ENCODE peak calls at places on chromosomes 4 and X, in four cellular contexts. One of them, this sample, is unnamed.

GRCh38 chrX:72620550-72621145 is 48.0 kb upstream of the HDAC8 start:
- DNase-seq in K562: peak
- DNase-seq in HepG2: peak
- DNase-seq in GM12878: no peak
- DNase-seq in this sample: peak

GRCh38 chr4:184345573-184345922 is 127.9 kb upstream of the ENPP6 start:
- DNase-seq in HepG2: no peak
- DNase-seq in GM12878: no peak
- DNase-seq in K562: peak
- DNase-seq in this sample: no peak

GRCh38 chrX:49727847-49728246 is 32.1 kb upstream of the PAGE1 start:
- DNase-seq in HepG2: no peak
- DNase-seq in GM12878: no peak
- DNase-seq in K562: no peak
- DNase-seq in this sample: no peak

GRCh38 chr4:84920591-84920990 is 45.9 kb downstream of the WDFY3 start:
- DNase-seq in K562: no peak
- DNase-seq in HepG2: no peak
- DNase-seq in GM12878: no peak
- DNase-seq in this sample: no peak

GRCh38 chr4:105560488-105560887 is 8.1 kb downstream of the ARHGEF38 start:
- DNase-seq in K562: no peak
- DNase-seq in HepG2: no peak
- DNase-seq in GM12878: no peak
- DNase-seq in this sample: no peak

GRCh38 chr4:31107362-31107761 is 387.2 kb downstream of the PCDH7 start:
- DNase-seq in HepG2: no peak
- DNase-seq in K562: no peak
- DNase-seq in GM12878: no peak
- DNase-seq in this sample: no peak

GRCh38 chrX:83416273-83416672 is 91.8 kb upstream of the POU3F4 start:
- DNase-seq in GM12878: no peak
- DNase-seq in K562: peak
- DNase-seq in HepG2: no peak
- DNase-seq in this sample: no peak

GRCh38 chrX:108439434-108439883 is at the start of gene COL4A5:
- DNase-seq in GM12878: no peak
- DNase-seq in HepG2: peak
- DNase-seq in K562: peak
- DNase-seq in this sample: peak

GRCh38 chr4:184424279-184424678 is 50.1 kb downstream of the IRF2 start:
- DNase-seq in HepG2: no peak
- DNase-seq in K562: no peak
- DNase-seq in GM12878: no peak
- DNase-seq in this sample: no peak

GRCh38 chr4:141041021-141041476 is 92.2 kb downstream of the RNF150 start:
- DNase-seq in GM12878: no peak
- DNase-seq in HepG2: no peak
- DNase-seq in K562: no peak
- DNase-seq in this sample: peak

GRCh38 chr4:141037441-141037840 is 95.8 kb downstream of the RNF150 start:
- DNase-seq in K562: no peak
- DNase-seq in HepG2: no peak
- DNase-seq in GM12878: no peak
- DNase-seq in this sample: no peak

GRCh38 chr4:141039156-141039555 is 94.1 kb downstream of the RNF150 start:
- DNase-seq in K562: no peak
- DNase-seq in HepG2: no peak
- DNase-seq in GM12878: no peak
- DNase-seq in this sample: no peak

GRCh38 chr4:141038428-141038827 is 94.8 kb downstream of the RNF150 start:
- DNase-seq in HepG2: no peak
- DNase-seq in GM12878: no peak
- DNase-seq in K562: no peak
- DNase-seq in this sample: no peak

GRCh38 chr4:141036786-141037185 is 96.5 kb downstream of the RNF150 start:
- DNase-seq in K562: no peak
- DNase-seq in HepG2: no peak
- DNase-seq in GM12878: no peak
- DNase-seq in this sample: no peak
- TF ChIP-seq SP1 in K562: no peak
- TF ChIP-seq SP1 in HepG2: no peak
- TF ChIP-seq SP1 in GM12878: no peak
- TF ChIP-seq SP1 in this sample: no peak

GRCh38 chr4:188121530-188121929 is 12.1 kb upstream of the TRIML2 start:
- DNase-seq in HepG2: no peak
- DNase-seq in K562: no peak
- DNase-seq in GM12878: no peak
- DNase-seq in this sample: no peak

GRCh38 chr4:188132232-188132631 is 7.0 kb upstream of the TRIML1 start:
- DNase-seq in HepG2: no peak
- DNase-seq in K562: no peak
- DNase-seq in GM12878: no peak
- DNase-seq in this sample: no peak

GRCh38 chr4:188130355-188130754 is 8.9 kb upstream of the TRIML1 start:
- DNase-seq in GM12878: no peak
- DNase-seq in K562: no peak
- DNase-seq in HepG2: no peak
- DNase-seq in this sample: no peak

GRCh38 chr4:188127157-188127874 is 11.9 kb upstream of the TRIML1 start:
- DNase-seq in HepG2: no peak
- DNase-seq in GM12878: no peak
- DNase-seq in K562: no peak
- DNase-seq in this sample: no peak
- TF ChIP-seq TARDBP in HepG2: no peak
- TF ChIP-seq TARDBP in GM12878: no peak
- TF ChIP-seq TARDBP in K562: no peak
- TF ChIP-seq TARDBP in this sample: no peak

GRCh38 chr4:165475706-165476070 is 96.9 kb downstream of the CPE start:
- DNase-seq in HepG2: no peak
- DNase-seq in K562: no peak
- DNase-seq in GM12878: no peak
- DNase-seq in this sample: no peak

GRCh38 chr4:165474784-165475705 is 96.2 kb downstream of the CPE start:
- DNase-seq in GM12878: no peak
- DNase-seq in HepG2: no peak
- DNase-seq in K562: peak
- DNase-seq in this sample: no peak

GRCh38 chr4:165470009-165470408 is 91.2 kb downstream of the CPE start:
- DNase-seq in HepG2: no peak
- DNase-seq in K562: no peak
- DNase-seq in GM12878: no peak
- DNase-seq in this sample: no peak

GRCh38 chr4:165476214-165477098 is 97.6 kb downstream of the CPE start:
- DNase-seq in K562: peak
- DNase-seq in HepG2: no peak
- DNase-seq in GM12878: no peak
- DNase-seq in this sample: no peak

GRCh38 chr4:165472943-165473676 is 94.3 kb downstream of the CPE start:
- DNase-seq in K562: peak
- DNase-seq in HepG2: no peak
- DNase-seq in GM12878: no peak
- DNase-seq in this sample: no peak
- TF ChIP-seq SP1 in K562: no peak
- TF ChIP-seq SP1 in HepG2: no peak
- TF ChIP-seq SP1 in GM12878: no peak
- TF ChIP-seq SP1 in this sample: no peak

DNA sequence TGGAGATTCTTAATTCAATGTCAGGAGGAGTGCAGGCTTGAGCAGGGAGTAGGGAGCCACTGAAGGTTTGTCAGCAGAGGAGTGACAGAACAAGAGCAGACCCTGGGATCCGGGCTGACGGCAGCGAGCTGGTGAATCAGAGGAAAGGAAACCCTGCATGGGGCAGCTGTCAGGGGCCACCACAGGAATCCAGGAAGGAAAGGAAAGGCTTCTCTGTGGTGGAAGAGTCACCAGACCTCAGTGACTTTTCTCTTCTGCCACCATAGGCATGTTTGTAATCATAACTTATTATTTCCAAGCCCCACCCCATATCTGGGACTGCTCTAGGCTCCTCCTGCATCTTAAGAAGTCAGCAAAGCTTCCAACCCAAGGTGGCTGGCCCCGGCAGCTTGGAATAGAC is 150.9 kb downstream of the BCOR start:
- DNase-seq in K562: no peak
- DNase-seq in HepG2: no peak
- DNase-seq in GM12878: no peak
- DNase-seq in this sample: no peak
- TF ChIP-seq TARDBP in K562: no peak
- TF ChIP-seq TARDBP in HepG2: no peak
- TF ChIP-seq TARDBP in GM12878: no peak
- TF ChIP-seq TARDBP in this sample: no peak

GRCh38 chr4:123987408-123987807 is 590.8 kb downstream of the SPRY1 start:
- DNase-seq in HepG2: no peak
- DNase-seq in K562: no peak
- DNase-seq in GM12878: no peak
- DNase-seq in this sample: no peak

GRCh38 chr4:123990310-123990709 is 593.7 kb downstream of the SPRY1 start:
- DNase-seq in HepG2: peak
- DNase-seq in K562: no peak
- DNase-seq in GM12878: no peak
- DNase-seq in this sample: no peak

GRCh38 chr4:123980736-123981285 is 584.2 kb downstream of the SPRY1 start:
- DNase-seq in GM12878: no peak
- DNase-seq in HepG2: no peak
- DNase-seq in K562: no peak
- DNase-seq in this sample: no peak

GRCh38 chr4:123984881-123985280 is 588.3 kb downstream of the SPRY1 start:
- DNase-seq in HepG2: no peak
- DNase-seq in GM12878: no peak
- DNase-seq in K562: no peak
- DNase-seq in this sample: no peak

DNA sequence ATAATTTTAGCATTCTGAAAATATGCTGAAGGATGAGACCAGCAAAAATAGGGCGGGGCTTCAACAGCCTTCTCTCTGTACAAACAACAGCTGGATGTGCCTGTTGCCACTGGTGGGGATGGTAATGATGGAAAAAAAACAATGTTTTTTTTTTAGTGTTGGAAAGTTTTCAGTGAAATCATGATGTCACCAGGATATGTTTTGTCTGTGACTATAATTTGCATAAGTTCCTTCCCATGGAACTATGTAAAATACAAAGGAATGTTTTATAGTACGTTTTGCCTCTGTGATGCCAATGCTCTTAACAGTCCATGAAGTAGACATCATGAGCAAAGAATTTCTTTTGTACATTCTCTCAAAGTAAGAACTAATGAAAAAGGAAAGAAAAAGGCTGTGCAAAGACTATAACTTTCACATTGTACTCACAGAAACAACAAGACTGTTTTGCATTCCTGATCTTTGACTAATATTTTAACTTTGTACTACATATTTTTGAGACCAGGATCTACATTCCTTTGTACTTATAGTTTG is 589.7 kb downstream of the SPRY1 start:
- DNase-seq in HepG2: no peak
- DNase-seq in K562: no peak
- DNase-seq in GM12878: no peak
- DNase-seq in this sample: no peak
- TF ChIP-seq SP1 in HepG2: no peak
- TF ChIP-seq SP1 in K562: no peak
- TF ChIP-seq SP1 in GM12878: no peak
- TF ChIP-seq SP1 in this sample: no peak

GRCh38 chr4:167987285-167987684 is 105.1 kb upstream of the ANXA10 start:
- DNase-seq in GM12878: no peak
- DNase-seq in K562: no peak
- DNase-seq in HepG2: no peak
- DNase-seq in this sample: no peak

GRCh38 chr4:167985565-167985964 is 106.8 kb upstream of the ANXA10 start:
- DNase-seq in GM12878: no peak
- DNase-seq in HepG2: no peak
- DNase-seq in K562: no peak
- DNase-seq in this sample: no peak

GRCh38 chr4:167986044-167986443 is 106.3 kb upstream of the ANXA10 start:
- DNase-seq in GM12878: no peak
- DNase-seq in HepG2: no peak
- DNase-seq in K562: no peak
- DNase-seq in this sample: no peak

GRCh38 chr4:167989815-167990214 is 102.5 kb upstream of the ANXA10 start:
- DNase-seq in GM12878: no peak
- DNase-seq in K562: no peak
- DNase-seq in HepG2: no peak
- DNase-seq in this sample: no peak
- TF ChIP-seq TARDBP in GM12878: no peak
- TF ChIP-seq TARDBP in K562: no peak
- TF ChIP-seq TARDBP in HepG2: no peak
- TF ChIP-seq TARDBP in this sample: no peak

GRCh38 chr4:54065282-54066087 is 1.1 kb upstream of the CHIC2 start:
- DNase-seq in GM12878: no peak
- DNase-seq in K562: peak
- DNase-seq in HepG2: no peak
- DNase-seq in this sample: no peak

GRCh38 chr4:54064317-54065275 is at the start of gene CHIC2:
- DNase-seq in GM12878: peak
- DNase-seq in HepG2: peak
- DNase-seq in K562: peak
- DNase-seq in this sample: peak

GRCh38 chr4:54066088-54066415 is 1.6 kb upstream of the CHIC2 start:
- DNase-seq in HepG2: no peak
- DNase-seq in K562: peak
- DNase-seq in GM12878: no peak
- DNase-seq in this sample: no peak

GRCh38 chr4:54066718-54067129 is 2.3 kb upstream of the CHIC2 start:
- DNase-seq in HepG2: no peak
- DNase-seq in GM12878: no peak
- DNase-seq in K562: peak
- DNase-seq in this sample: no peak

DNA sequence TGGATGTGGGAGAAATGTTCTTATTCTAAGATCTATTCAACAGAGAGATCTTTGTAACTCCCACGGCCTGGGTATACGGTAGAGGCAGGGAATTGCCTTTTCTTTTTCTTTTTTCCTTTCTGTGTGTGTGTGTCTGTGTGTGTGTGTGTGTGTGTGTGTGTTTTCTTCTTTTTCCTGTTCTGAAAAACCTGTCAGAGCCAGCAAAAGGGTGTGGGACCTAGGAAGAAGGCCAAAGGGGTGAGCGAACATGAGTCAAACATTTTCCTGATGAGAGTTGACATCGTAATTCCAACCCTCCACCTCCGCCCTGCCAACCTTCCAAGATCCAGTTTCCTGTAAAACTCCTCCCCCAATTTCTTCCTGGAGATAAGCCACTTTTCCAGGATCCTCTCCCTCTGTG is 2.8 kb upstream of the CHIC2 start:
- DNase-seq in GM12878: no peak
- DNase-seq in HepG2: no peak
- DNase-seq in K562: no peak
- DNase-seq in this sample: no peak
- TF ChIP-seq SP1 in GM12878: no peak
- TF ChIP-seq SP1 in HepG2: no peak
- TF ChIP-seq SP1 in K562: no peak
- TF ChIP-seq SP1 in this sample: no peak

GRCh38 chr4:1318488-1319213 is 28.4 kb upstream of the UVSSA start:
- DNase-seq in HepG2: no peak
- DNase-seq in GM12878: no peak
- DNase-seq in K562: peak
- DNase-seq in this sample: peak
- TF ChIP-seq TARDBP in HepG2: no peak
- TF ChIP-seq TARDBP in GM12878: no peak
- TF ChIP-seq TARDBP in K562: no peak
- TF ChIP-seq TARDBP in this sample: no peak